ENCODE peak calls at places on chromosomes 11 and 22, in six cellular contexts. X, C, Q, E, A and T are unnamed samples.

GRCh38 chr11:8389034-8389996 is 125.6 kb upstream of the LMO1 start:
- DNase-seq in X (no peak), C (no peak), Q (peak; percentile 34), E (no peak), A (peak; percentile 24), T (peak; percentile 42)

GRCh38 chr11:45180888-45181594 is 34.6 kb downstream of the PRDM11 start:
- DNase-seq in X (peak; percentile 39), C (no peak), Q (peak; percentile 85), E (peak; percentile 62), A (no peak), T (peak; percentile 71)

GRCh38 chr11:8224711-8225110 is 39.0 kb downstream of the LMO1 start:
- DNase-seq in X (no peak), C (no peak), Q (no peak), E (no peak), A (no peak), T (no peak)

GRCh38 chr22:28112548-28113043 is 193.5 kb upstream of the PITPNB start:
- DNase-seq in X (peak; percentile 16), C (no peak), Q (peak; percentile 45), E (no peak), A (no peak), T (no peak)

GRCh38 chr11:70112017-70112434 is 33.9 kb downstream of the ANO1 start:
- DNase-seq in X (no peak), C (no peak), Q (no peak), E (no peak), A (no peak), T (no peak)

GRCh38 chr11:17922474-17922788 is 90.4 kb downstream of the SERGEF start:
- DNase-seq in X (no peak), C (no peak), Q (no peak), E (no peak), A (no peak), T (no peak)

GRCh38 chr11:58866788-58867187 is 22.3 kb upstream of the GLYATL2 start:
- DNase-seq in X (no peak), C (no peak), Q (no peak), E (no peak), A (no peak), T (no peak)

GRCh38 chr11:17930544-17931144 is 82.2 kb downstream of the SERGEF start:
- DNase-seq in X (no peak), C (no peak), Q (no peak), E (no peak), A (no peak), T (no peak)

GRCh38 chr11:79414644-79415317 is 26.0 kb downstream of the TENM4 start:
- DNase-seq in X (no peak), C (peak; percentile 28), Q (peak; percentile 26), E (no peak), A (peak; percentile 83), T (no peak)

GRCh38 chr22:26753125-26753862 is 95.9 kb downstream of the MIAT start:
- DNase-seq in X (no peak), C (no peak), Q (no peak), E (no peak), A (no peak), T (no peak)

GRCh38 chr22:19356708-19357269 is 65.3 kb upstream of the CLTCL1 start:
- DNase-seq in X (no peak), C (no peak), Q (no peak), E (no peak), A (no peak), T (no peak)

GRCh38 chr11:75714211-75714610 is 3.4 kb upstream of the MOGAT2 start:
- DNase-seq in X (no peak), C (no peak), Q (no peak), E (no peak), A (no peak), T (no peak)

GRCh38 chr11:1628506-1629325 is 859 bp upstream of the KRTAP5-5 start:
- DNase-seq in X (peak; percentile 88), C (peak; percentile 3), Q (peak; percentile 65), E (no peak), A (no peak), T (peak; percentile 58)

GRCh38 chr11:12930850-12931249 is 78.3 kb upstream of the RASSF10 start:
- DNase-seq in X (no peak), C (no peak), Q (no peak), E (peak; percentile 29), A (no peak), T (no peak)

GRCh38 chr11:29959488-29959887 is 57.3 kb downstream of the KCNA4 start:
- DNase-seq in X (no peak), C (no peak), Q (no peak), E (no peak), A (no peak), T (no peak)

GRCh38 chr11:73325036-73325981 is 17.2 kb downstream of the ARHGEF17 start:
- DNase-seq in X (no peak), C (no peak), Q (no peak), E (no peak), A (no peak), T (no peak)

GRCh38 chr11:112797653-112798293 is 163.4 kb upstream of the NCAM1 start:
- DNase-seq in X (peak; percentile 64), C (no peak), Q (no peak), E (no peak), A (no peak), T (peak; percentile 68)

GRCh38 chr22:42610211-42610610 is 4.5 kb downstream of the POLDIP3 start:
- DNase-seq in X (no peak), C (no peak), Q (no peak), E (no peak), A (no peak), T (peak; percentile 72)

GRCh38 chr11:71499546-71499945 is 27.5 kb upstream of the KRTAP5-7 start:
- DNase-seq in X (no peak), C (no peak), Q (no peak), E (no peak), A (no peak), T (peak; percentile 22)

GRCh38 chr11:118436639-118437045 is 350 bp downstream of the KMT2A start:
- DNase-seq in X (no peak), C (no peak), Q (peak; percentile 31), E (peak; percentile 43), A (no peak), T (no peak)

GRCh38 chr11:66857234-66857926 is 516 bp downstream of the LRFN4 start:
- DNase-seq in X (no peak), C (no peak), Q (no peak), E (no peak), A (no peak), T (no peak)

GRCh38 chr22:48757581-48757980 is 1070.1 kb downstream of the BRD1 start:
- DNase-seq in X (no peak), C (no peak), Q (no peak), E (peak; percentile 3), A (no peak), T (peak; percentile 14)

GRCh38 chr22:32142600-32142999 is 16.5 kb downstream of the C22orf42 start:
- DNase-seq in X (no peak), C (no peak), Q (no peak), E (no peak), A (no peak), T (no peak)

GRCh38 chr11:23932485-23932898 is 564.4 kb upstream of the LUZP2 start:
- DNase-seq in X (no peak), C (no peak), Q (no peak), E (no peak), A (no peak), T (no peak)

GRCh38 chr11:96267490-96268010 is 75.4 kb downstream of the MAML2 start:
- DNase-seq in X (no peak), C (no peak), Q (no peak), E (no peak), A (no peak), T (no peak)

GRCh38 chr11:32569313-32569881 is 14.2 kb upstream of the EIF3M start:
- DNase-seq in X (no peak), C (no peak), Q (no peak), E (no peak), A (no peak), T (no peak)

GRCh38 chr11:99316761-99317475 is 296.2 kb downstream of the CNTN5 start:
- DNase-seq in X (no peak), C (no peak), Q (no peak), E (no peak), A (peak; percentile 22), T (no peak)

GRCh38 chr11:86484795-86485166 is 110.1 kb downstream of the CCDC81 start:
- DNase-seq in X (no peak), C (no peak), Q (no peak), E (no peak), A (no peak), T (no peak)

GRCh38 chr11:12838463-12839120 is 164.4 kb downstream of the TEAD1 start:
- DNase-seq in X (no peak), C (no peak), Q (no peak), E (no peak), A (no peak), T (no peak)

GRCh38 chr11:116731097-116731761 is 41.6 kb downstream of the BUD13 start:
- DNase-seq in X (peak; percentile 18), C (no peak), Q (no peak), E (no peak), A (no peak), T (no peak)

GRCh38 chr11:61914471-61915171 is 2.7 kb downstream of the RAB3IL1 start:
- DNase-seq in X (no peak), C (no peak), Q (no peak), E (no peak), A (no peak), T (no peak)

GRCh38 chr11:130847517-130847916 is 68.8 kb downstream of the SNX19 start:
- DNase-seq in X (no peak), C (no peak), Q (no peak), E (no peak), A (peak; percentile 23), T (no peak)

GRCh38 chr11:5992604-5993251 is 5.9 kb upstream of the OR52L1 start:
- DNase-seq in X (no peak), C (no peak), Q (no peak), E (no peak), A (no peak), T (no peak)

DNA sequence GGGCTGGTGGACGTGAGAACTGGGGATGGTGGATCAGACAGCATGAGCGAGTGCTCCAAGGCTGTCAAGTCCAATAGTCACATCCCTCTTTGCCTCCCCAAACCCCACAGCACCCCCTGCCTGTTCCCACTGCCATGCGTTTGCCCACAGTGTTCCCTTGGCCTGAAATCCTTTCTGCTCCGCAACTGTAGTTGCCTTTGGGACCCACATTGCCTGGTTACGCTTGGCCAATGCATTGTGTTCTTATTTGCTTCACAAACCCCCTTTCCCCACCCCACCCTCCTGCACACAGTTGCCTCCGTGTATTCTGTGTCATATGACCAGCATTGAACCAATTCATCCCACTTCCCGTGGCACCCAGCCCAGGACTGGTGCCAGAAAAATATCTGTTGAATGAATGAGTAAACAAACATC is 2.1 kb upstream of the KIAA0930 start:
- DNase-seq in X (no peak), C (no peak), Q (peak; percentile 88), E (peak; percentile 73), A (no peak), T (peak; percentile 88)
- TF ChIP-seq CTCF in X (no peak), C (no peak), Q (no peak), E (no peak), A (no peak), T (no peak)

GRCh38 chr22:37794376-37794775 is 13.4 kb upstream of the GCAT start:
- DNase-seq in X (no peak), C (no peak), Q (no peak), E (no peak), A (no peak), T (no peak)
- TF ChIP-seq CTCF in X (no peak), C (no peak), Q (no peak), E (no peak), A (no peak), T (no peak)

GRCh38 chr11:37352485-37352884 is 754.4 kb upstream of the RAG2 start:
- DNase-seq in X (no peak), C (no peak), Q (no peak), E (no peak), A (no peak), T (no peak)
- TF ChIP-seq CTCF in X (no peak), C (no peak), Q (no peak), E (no peak), A (no peak), T (no peak)

GRCh38 chr11:34502949-34503348 is 10.6 kb downstream of the ELF5 start:
- DNase-seq in X (no peak), C (no peak), Q (no peak), E (no peak), A (no peak), T (no peak)
- TF ChIP-seq CTCF in X (no peak), C (peak; percentile 17), Q (no peak), E (no peak), A (peak; percentile 23), T (no peak)